ENCODE peak calls at places on chromosomes 7 and 10, in nine cellular contexts. Q is naive thymus-derived CD4-positive, alpha-beta T cell; I is T-cell; S is MCF 10A; A is NCI-H2081; M is stomach; F is stimulated activated CD8-positive, alpha-beta memory T cell treated with anti-CD3 and anti-CD28 coated beads, Interleukin-12 subunit alpha, Interleukin-12 subunit beta, amount 100 ng/mL, for 4 hours; Y is globus pallidus; J is CD8-positive, alpha-beta T cell. O is an unnamed sample.

GRCh38 chr10:50369931-50370330 is 118.6 kb upstream of the ASAH2 start:
- DNase-seq in S (no peak), J (no peak), Y (no peak), A (no peak), I (no peak), Q (no peak), M (no peak), F (no peak), O (no peak)

GRCh38 chr10:114483575-114483974 is 79.3 kb upstream of the AFAP1L2 start:
- DNase-seq in F (no peak), S (no peak), Y (no peak), J (no peak), A (no peak), Q (no peak), M (peak; percentile 57), I (no peak), O (no peak)

GRCh38 chr10:76327441-76327840 is 896.0 kb downstream of the LRMDA start:
- DNase-seq in A (no peak), I (no peak), M (no peak), Q (no peak), J (no peak), Y (no peak), S (no peak), F (no peak), O (no peak)

GRCh38 chr7:130814753-130815152 is 80.7 kb upstream of the KLF14 start:
- DNase-seq in Y (no peak), Q (no peak), J (no peak), A (peak; percentile 19), F (no peak), S (peak; percentile 61), I (no peak), M (no peak), O (no peak)

GRCh38 chr10:35639651-35640311 is 2.3 kb downstream of the FZD8 start:
- DNase-seq in I (no peak), F (no peak), Y (no peak), S (peak; percentile 16), Q (no peak), J (no peak), A (no peak), M (peak; percentile 33), O (no peak)

GRCh38 chr7:27418544-27418943 is 175.9 kb downstream of the EVX1 start:
- DNase-seq in J (no peak), M (no peak), F (no peak), Q (no peak), Y (no peak), A (no peak), S (no peak), I (no peak), O (no peak)

GRCh38 chr7:40885503-40885902 is 750.7 kb downstream of the SUGCT start:
- DNase-seq in M (no peak), I (no peak), A (no peak), Y (no peak), S (peak; percentile 30), F (no peak), J (no peak), Q (no peak), O (no peak)

GRCh38 chr7:8781166-8781565 is 347.8 kb downstream of the NXPH1 start:
- DNase-seq in Q (no peak), S (no peak), I (no peak), M (no peak), F (no peak), J (no peak), Y (no peak), A (no peak), O (no peak)

GRCh38 chr7:46033592-46033991 is 112.5 kb upstream of the IGFBP3 start:
- DNase-seq in I (no peak), A (no peak), M (no peak), S (no peak), Y (no peak), F (no peak), Q (no peak), J (no peak), O (no peak)

GRCh38 chr10:73586583-73586984 is 4.6 kb downstream of the USP54 start:
- DNase-seq in Q (no peak), F (no peak), J (no peak), S (peak; percentile 49), Y (peak; percentile 73), I (no peak), M (peak; percentile 48), A (no peak), O (no peak)

GRCh38 chr7:31100445-31100844 is 48.3 kb downstream of the ADCYAP1R1 start:
- DNase-seq in J (no peak), S (no peak), F (no peak), M (no peak), I (no peak), A (no peak), Q (no peak), Y (no peak), O (no peak)

GRCh38 chr10:91296471-91296870 is 76.0 kb downstream of the PCGF5 start:
- DNase-seq in A (peak; percentile 49), Y (no peak), M (no peak), S (peak; percentile 44), F (no peak), J (no peak), Q (no peak), I (no peak), O (no peak)

GRCh38 chr7:48255046-48255445 is 83.8 kb downstream of the ABCA13 start:
- DNase-seq in S (peak; percentile 5), I (no peak), A (no peak), Q (no peak), J (no peak), M (no peak), F (no peak), Y (no peak), O (no peak)

GRCh38 chr7:44541-44896 is 147.9 kb upstream of the FAM20C start:
- DNase-seq in S (no peak), F (no peak), A (no peak), J (no peak), M (no peak), I (no peak), Y (no peak), Q (no peak), O (no peak)

GRCh38 chr7:23470290-23471089 is at the start of gene IGF2BP3:
- DNase-seq in F (no peak), A (peak; percentile 98), Y (no peak), Q (no peak), I (no peak), S (peak; percentile 98), M (no peak), J (no peak), O (no peak)

GRCh38 chr10:110353244-110354119 is 48.8 kb upstream of the SMNDC1 start:
- DNase-seq in A (no peak), J (no peak), S (peak; percentile 63), I (peak; percentile 26), M (no peak), F (peak; percentile 32), Q (peak; percentile 9), Y (no peak), O (peak; percentile 46)

GRCh38 chr7:31102973-31103850 is 51.1 kb downstream of the ADCYAP1R1 start:
- DNase-seq in M (peak; percentile 25), Y (no peak), S (no peak), F (no peak), A (no peak), I (no peak), Q (no peak), J (no peak), O (no peak)

GRCh38 chr7:28889290-28889689 is 68.8 kb downstream of the TRIL start:
- DNase-seq in S (no peak), I (no peak), Q (no peak), J (no peak), M (no peak), F (no peak), Y (no peak), A (no peak), O (no peak)

GRCh38 chr7:151187409-151188251 is 580 bp upstream of the ASB10 start:
- DNase-seq in A (no peak), Y (no peak), S (no peak), F (no peak), M (no peak), I (no peak), J (no peak), Q (no peak), O (no peak)

GRCh38 chr7:143199040-143199439 is 15.8 kb downstream of the TAS2R39 start:
- DNase-seq in A (no peak), M (no peak), J (no peak), S (no peak), F (no peak), I (no peak), Y (no peak), Q (no peak), O (no peak)

GRCh38 chr7:156460861-156461632 is 179.5 kb upstream of the RNF32 start:
- DNase-seq in J (no peak), S (no peak), Y (no peak), I (no peak), F (no peak), M (peak; percentile 40), A (no peak), Q (no peak), O (no peak)

GRCh38 chr10:104076743-104077160 is 8.9 kb downstream of the COL17A1 start:
- DNase-seq in Q (no peak), I (no peak), F (no peak), J (no peak), M (peak; percentile 35), Y (peak; percentile 88), A (peak; percentile 89), S (peak; percentile 65), O (no peak)

GRCh38 chr7:44288811-44289340 is 36.5 kb downstream of the CAMK2B start:
- DNase-seq in S (no peak), I (no peak), Y (no peak), F (no peak), J (no peak), A (no peak), M (peak; percentile 22), Q (no peak), O (no peak)

GRCh38 chr10:26860026-26860541 is 674 bp downstream of the ABI1 start:
- DNase-seq in F (peak; percentile 41), S (peak; percentile 79), Q (peak; percentile 45), M (peak; percentile 46), J (no peak), I (peak; percentile 51), Y (peak; percentile 49), A (peak; percentile 47), O (peak; percentile 55)

GRCh38 chr7:141495057-141495456 is 56.2 kb upstream of the AGK start:
- DNase-seq in Q (no peak), I (no peak), F (no peak), Y (no peak), A (no peak), S (no peak), J (no peak), M (no peak), O (no peak)

GRCh38 chr7:105493928-105494325 is 28.1 kb downstream of the PUS7 start:
- DNase-seq in I (no peak), A (no peak), Y (no peak), J (no peak), M (peak; percentile 61), Q (no peak), S (no peak), F (no peak), O (no peak)

GRCh38 chr7:51126324-51126723 is 190.3 kb downstream of the COBL start:
- DNase-seq in Q (no peak), F (no peak), J (no peak), Y (no peak), A (no peak), M (no peak), I (no peak), S (no peak), O (no peak)

GRCh38 chr7:131957338-131958025 is 401.1 kb upstream of the PODXL start:
- DNase-seq in A (no peak), S (no peak), I (no peak), Q (no peak), J (no peak), M (no peak), F (no peak), Y (no peak), O (no peak)

GRCh38 chr7:47378728-47379395 is 203.0 kb downstream of the TNS3 start:
- DNase-seq in I (no peak), J (no peak), S (no peak), A (no peak), M (no peak), F (no peak), Q (no peak), Y (no peak), O (no peak)

GRCh38 chr10:62805139-62806092 is 896 bp downstream of the ADO start:
- DNase-seq in I (no peak), Q (no peak), Y (no peak), J (no peak), S (peak; percentile 38), A (peak; percentile 38), M (no peak), F (no peak), O (no peak)

GRCh38 chr7:84783161-84783803 is 403.6 kb downstream of the SEMA3D start:
- DNase-seq in A (no peak), S (peak; percentile 26), Q (no peak), F (no peak), M (no peak), Y (no peak), I (no peak), J (no peak), O (no peak)